ENCODE peak calls at places on chromosomes 13 and 19, in ten cellular contexts. C is head of caudate nucleus; J is WTC11; P is posterior cingulate gyrus; D is NCI-H2227 treated with DMSO at 0.1 percent for 48 hours; K is upper lobe of left lung; O is lower leg skin; M is cerebellar cortex; A is ovary; S is activated naive CD4-positive, alpha-beta T cell. R is an unnamed sample.

GRCh38 chr19:9934132-9934950 is 2.0 kb downstream of the OLFM2 start:
- DNase-seq in C (peak), J (peak), P (peak), D (peak), K (peak), O (peak), M (peak), A (peak), S (peak), R (peak)

GRCh38 chr13:27183561-27184147 is 12.0 kb upstream of the USP12 start:
- DNase-seq in C (no peak), J (no peak), P (no peak), D (no peak), K (no peak), O (no peak), M (no peak), A (no peak), S (no peak), R (no peak)

GRCh38 chr19:54459282-54460229 is 4.0 kb downstream of the LENG9 start:
- DNase-seq in C (no peak), J (no peak), P (no peak), D (no peak), K (no peak), O (no peak), M (no peak), A (no peak), S (no peak), R (no peak)

GRCh38 chr19:3409346-3410064 is 43.1 kb downstream of the NFIC start:
- DNase-seq in C (no peak), J (no peak), P (no peak), D (no peak), K (peak), O (peak), M (peak), A (peak), S (no peak), R (peak)

GRCh38 chr13:112132142-112132541 is 65.2 kb downstream of the SOX1 start:
- DNase-seq in C (no peak), J (no peak), P (no peak), D (no peak), K (no peak), O (no peak), M (no peak), A (no peak), S (no peak), R (no peak)

GRCh38 chr13:113205428-113205931 is 3.0 kb downstream of the PCID2 start:
- DNase-seq in C (no peak), J (no peak), P (no peak), D (no peak), K (no peak), O (no peak), M (no peak), A (no peak), S (no peak), R (no peak)

GRCh38 chr13:91045351-91046034 is 302.0 kb upstream of the MIR17HG start:
- DNase-seq in C (no peak), J (no peak), P (no peak), D (peak), K (no peak), O (no peak), M (peak), A (no peak), S (no peak), R (no peak)

GRCh38 chr19:5925830-5926459 is 11.9 kb downstream of the CAPS start:
- DNase-seq in C (no peak), J (no peak), P (no peak), D (no peak), K (no peak), O (no peak), M (no peak), A (no peak), S (no peak), R (no peak)

GRCh38 chr13:23510979-23511735 is 59.1 kb upstream of the TNFRSF19 start:
- DNase-seq in C (no peak), J (peak), P (no peak), D (no peak), K (no peak), O (no peak), M (no peak), A (no peak), S (no peak), R (peak)